ENCODE peak calls at places on chromosomes 3 and 15, in ten cellular contexts. E, W, D, V, M, Z, B, C, Q and A are unnamed samples.
A peak's percentile ranks its signal among the peaks of the same experiment; 100 is the strongest.

GRCh38 chr15:81297147-81297572 is 26.8 kb downstream of the STARD5 start:
- DNase-seq in E (no peak), W (no peak), D (no peak), V (no peak), M (peak; percentile 62), Z (no peak), B (no peak), C (no peak), Q (no peak), A (no peak)

GRCh38 chr15:52021128-52021671 is 2.2 kb downstream of the MAPK6 start:
- DNase-seq in E (peak; percentile 75), W (peak; percentile 47), D (no peak), V (peak; percentile 37), M (peak; percentile 62), Z (no peak), B (peak; percentile 48), C (peak; percentile 33), Q (no peak), A (no peak)

GRCh38 chr3:48186993-48187578 is 1.1 kb downstream of the CDC25A start:
- DNase-seq in E (no peak), W (no peak), D (no peak), V (no peak), M (no peak), Z (no peak), B (no peak), C (no peak), Q (no peak), A (no peak)

GRCh38 chr3:127486337-127486944 is 104.1 kb downstream of the TPRA1 start:
- DNase-seq in E (peak; percentile 51), W (no peak), D (no peak), V (no peak), M (no peak), Z (no peak), B (no peak), C (no peak), Q (peak; percentile 24), A (no peak)

GRCh38 chr3:169334994-169335393 is 328.5 kb downstream of the MECOM start:
- DNase-seq in E (no peak), W (no peak), D (no peak), V (no peak), M (no peak), Z (no peak), B (no peak), C (no peak), Q (no peak), A (no peak)

GRCh38 chr3:172656602-172657001 is 54.3 kb downstream of the NCEH1 start:
- DNase-seq in E (no peak), W (no peak), D (no peak), V (no peak), M (no peak), Z (peak; percentile 14), B (no peak), C (no peak), Q (no peak), A (no peak)

GRCh38 chr3:187382609-187383151 is 14.5 kb downstream of the RTP4 start:
- DNase-seq in E (no peak), W (no peak), D (no peak), V (no peak), M (no peak), Z (no peak), B (no peak), C (no peak), Q (no peak), A (no peak)

GRCh38 chr3:188631291-188632010 is 477.5 kb downstream of the LPP start:
- DNase-seq in E (no peak), W (no peak), D (no peak), V (no peak), M (no peak), Z (no peak), B (no peak), C (no peak), Q (no peak), A (no peak)

GRCh38 chr15:74901612-74902063 is 5.0 kb downstream of the FAM219B start:
- DNase-seq in E (peak; percentile 83), W (peak; percentile 75), D (no peak), V (peak; percentile 49), M (no peak), Z (no peak), B (peak; percentile 22), C (peak; percentile 80), Q (peak; percentile 66), A (no peak)

GRCh38 chr3:48130321-48130881 is 57.8 kb downstream of the CDC25A start:
- DNase-seq in E (peak; percentile 85), W (peak; percentile 25), D (no peak), V (no peak), M (peak; percentile 88), Z (no peak), B (no peak), C (no peak), Q (peak; percentile 84), A (no peak)

DNA sequence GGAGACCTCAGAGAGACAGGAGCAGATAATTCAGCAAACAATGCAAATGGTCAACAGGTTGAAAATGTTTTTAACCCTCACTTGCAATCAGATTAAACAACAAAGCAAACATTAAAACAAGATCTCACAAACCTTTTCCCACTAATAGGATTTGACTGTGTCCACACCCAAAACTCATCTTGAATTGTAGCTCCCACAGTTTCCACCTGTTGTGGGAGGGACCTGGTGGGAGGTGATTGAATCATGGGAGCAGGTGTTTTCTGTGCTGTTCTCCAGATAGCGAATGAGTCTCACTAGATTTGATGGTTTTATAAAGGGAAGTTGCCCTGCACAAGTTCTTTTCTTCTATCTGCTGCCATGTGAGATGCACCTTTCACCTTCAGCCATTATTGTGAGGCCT is 1.3 kb upstream of the LYSMD4 start:
- DNase-seq in E (no peak), W (peak; percentile 45), D (no peak), V (no peak), M (no peak), Z (no peak), B (no peak), C (no peak), Q (no peak), A (no peak)
- H3K36me3 ChIP-seq in E (no peaks in the 10 kb centered on the region), W (no peaks in the 10 kb centered on the region), D (no peaks in the 10 kb centered on the region), V (no peaks in the 10 kb centered on the region), M (no peaks in the 10 kb centered on the region), Z (no peaks in the 10 kb centered on the region), B (peaks cover 1% of the 10 kb centered on the region), C (no peaks in the 10 kb centered on the region), Q (no peaks in the 10 kb centered on the region), A (no peaks in the 10 kb centered on the region)

GRCh38 chr3:41462103-41462691 is 262.9 kb downstream of the CTNNB1 start:
- DNase-seq in E (no peak), W (no peak), D (no peak), V (no peak), M (no peak), Z (no peak), B (no peak), C (no peak), Q (no peak), A (no peak)

GRCh38 chr3:41464401-41464800 is 265.1 kb downstream of the CTNNB1 start:
- DNase-seq in E (no peak), W (no peak), D (no peak), V (no peak), M (no peak), Z (no peak), B (no peak), C (peak; percentile 4), Q (no peak), A (no peak)

GRCh38 chr3:41464858-41465257 is 265.6 kb downstream of the CTNNB1 start:
- DNase-seq in E (no peak), W (no peak), D (no peak), V (no peak), M (no peak), Z (no peak), B (no peak), C (no peak), Q (no peak), A (no peak)

GRCh38 chr3:41460736-41461135 is 261.4 kb downstream of the CTNNB1 start:
- DNase-seq in E (no peak), W (no peak), D (no peak), V (no peak), M (no peak), Z (no peak), B (no peak), C (no peak), Q (no peak), A (no peak)
- H3K36me3 ChIP-seq in E (no peaks in the 10 kb centered on the region), W (no peaks in the 10 kb centered on the region), D (no peaks in the 10 kb centered on the region), V (no peaks in the 10 kb centered on the region), M (no peaks in the 10 kb centered on the region), Z (no peaks in the 10 kb centered on the region), B (no peaks in the 10 kb centered on the region), C (no peaks in the 10 kb centered on the region), Q (no peaks in the 10 kb centered on the region), A (no peaks in the 10 kb centered on the region)

GRCh38 chr3:183968846-183969245 is 48.8 kb downstream of the ABCC5 start:
- DNase-seq in E (no peak), W (no peak), D (no peak), V (no peak), M (no peak), Z (no peak), B (no peak), C (no peak), Q (no peak), A (no peak)
- H3K36me3 ChIP-seq in E (peaks cover 87% of the 10 kb centered on the region), W (peaks cover 7% of the 10 kb centered on the region), D (peaks cover 83% of the 10 kb centered on the region), V (no peaks in the 10 kb centered on the region), M (no peaks in the 10 kb centered on the region), Z (peaks cover 78% of the 10 kb centered on the region), B (no peaks in the 10 kb centered on the region), C (peaks cover 10% of the 10 kb centered on the region), Q (no peaks in the 10 kb centered on the region), A (no peaks in the 10 kb centered on the region)

GRCh38 chr3:69723389-69723788 is 15.9 kb upstream of the MITF start:
- DNase-seq in E (no peak), W (no peak), D (no peak), V (no peak), M (no peak), Z (no peak), B (no peak), C (no peak), Q (no peak), A (no peak)
- H3K36me3 ChIP-seq in E (no peaks in the 10 kb centered on the region), W (no peaks in the 10 kb centered on the region), D (no peaks in the 10 kb centered on the region), V (no peaks in the 10 kb centered on the region), M (no peaks in the 10 kb centered on the region), Z (no peaks in the 10 kb centered on the region), B (no peaks in the 10 kb centered on the region), C (no peaks in the 10 kb centered on the region), Q (no peaks in the 10 kb centered on the region), A (no peaks in the 10 kb centered on the region)

GRCh38 chr15:41819455-41820050 is 8.3 kb upstream of the JMJD7 start:
- DNase-seq in E (peak; percentile 50), W (no peak), D (no peak), V (no peak), M (no peak), Z (no peak), B (no peak), C (no peak), Q (no peak), A (no peak)

GRCh38 chr15:41816788-41817187 is 11.1 kb upstream of the JMJD7 start:
- DNase-seq in E (no peak), W (no peak), D (no peak), V (no peak), M (no peak), Z (no peak), B (no peak), C (no peak), Q (no peak), A (no peak)

GRCh38 chr15:41814534-41814933 is 13.4 kb upstream of the JMJD7 start:
- DNase-seq in E (no peak), W (no peak), D (no peak), V (no peak), M (no peak), Z (no peak), B (no peak), C (no peak), Q (no peak), A (no peak)

GRCh38 chr15:41817781-41818180 is 10.1 kb upstream of the JMJD7 start:
- DNase-seq in E (no peak), W (no peak), D (no peak), V (no peak), M (no peak), Z (no peak), B (no peak), C (no peak), Q (no peak), A (no peak)

GRCh38 chr15:41817327-41817726 is 10.6 kb upstream of the JMJD7 start:
- DNase-seq in E (no peak), W (no peak), D (no peak), V (no peak), M (no peak), Z (no peak), B (no peak), C (no peak), Q (no peak), A (no peak)
- H3K36me3 ChIP-seq in E (peaks cover 99% of the 10 kb centered on the region), W (no peaks in the 10 kb centered on the region), D (peaks cover 97% of the 10 kb centered on the region), V (peaks cover 42% of the 10 kb centered on the region), M (peaks cover 10% of the 10 kb centered on the region), Z (peaks cover 100% of the 10 kb centered on the region), B (peaks cover 51% of the 10 kb centered on the region), C (no peaks in the 10 kb centered on the region), Q (no peaks in the 10 kb centered on the region), A (no peaks in the 10 kb centered on the region)